ENCODE peak calls at places on chromosomes 12 and 14, in seven cellular contexts. Y is AG04450, G is fibroblast of pulmonary artery, H is GM23248, S is neural progenitor cell, F is psoas muscle, O is astrocyte of the spinal cord. R is an unnamed sample.

GRCh38 chr12:70353780-70354640 is 12.1 kb upstream of the KCNMB4 start:
- DNase-seq in Y (no peak), G (no peak), H (no peak), S (no peak), F (no peak), O (no peak), R (no peak)

GRCh38 chr12:57224973-57225679 is 4.4 kb upstream of the SHMT2 start:
- DNase-seq in Y (no peak), G (no peak), H (peak; percentile 65), S (peak; percentile 81), F (no peak), O (no peak), R (no peak)

GRCh38 chr14:68848253-68848652 is 55.4 kb upstream of the ZFP36L1 start:
- DNase-seq in Y (no peak), G (no peak), H (no peak), S (no peak), F (no peak), O (no peak), R (no peak)

GRCh38 chr14:76761198-76761848 is at the start of gene VASH1:
- DNase-seq in Y (peak; percentile 29), G (peak; percentile 76), H (peak; percentile 91), S (peak; percentile 79), F (peak; percentile 82), O (peak; percentile 62), R (no peak)

GRCh38 chr14:76486251-76486743 is 110.4 kb downstream of the ESRRB start:
- DNase-seq in Y (no peak), G (no peak), H (no peak), S (no peak), F (peak; percentile 60), O (no peak), R (no peak)

GRCh38 chr14:95048771-95049312 is 108.5 kb downstream of the DICER1 start:
- DNase-seq in Y (no peak), G (no peak), H (no peak), S (no peak), F (no peak), O (no peak), R (peak; percentile 37)

GRCh38 chr12:113149361-113150150 is at the start of gene CFAP73:
- DNase-seq in Y (peak; percentile 52), G (peak; percentile 85), H (peak; percentile 90), S (peak; percentile 96), F (no peak), O (peak; percentile 85), R (no peak)

GRCh38 chr12:52992699-52993557 is 13.3 kb upstream of the EIF4B start:
- DNase-seq in Y (no peak), G (peak; percentile 53), H (peak; percentile 67), S (no peak), F (no peak), O (peak; percentile 55), R (no peak)

GRCh38 chr12:31897791-31898503 is 61.3 kb upstream of the RESF1 start:
- DNase-seq in Y (no peak), G (peak; percentile 53), H (peak; percentile 3), S (peak; percentile 29), F (no peak), O (peak; percentile 28), R (no peak)

GRCh38 chr12:6949063-6949594 is 2.0 kb upstream of the PTPN6 start:
- DNase-seq in Y (no peak), G (no peak), H (no peak), S (no peak), F (peak; percentile 54), O (no peak), R (no peak)

GRCh38 chr12:107318554-107318803 is 225.1 kb upstream of the CRY1 start:
- DNase-seq in Y (no peak), G (no peak), H (no peak), S (no peak), F (no peak), O (no peak), R (no peak)

GRCh38 chr14:61866932-61867920 is 105.0 kb downstream of the SNAPC1 start:
- DNase-seq in Y (no peak), G (no peak), H (peak; percentile 4), S (no peak), F (no peak), O (peak; percentile 6), R (no peak)

GRCh38 chr14:81406863-81407262 is 6.7 kb upstream of the STON2 start:
- DNase-seq in Y (no peak), G (peak; percentile 23), H (peak; percentile 62), S (no peak), F (peak; percentile 78), O (peak; percentile 84), R (no peak)

GRCh38 chr12:6606331-6607131 is 648 bp downstream of the CHD4 start:
- DNase-seq in Y (no peak), G (peak; percentile 53), H (peak; percentile 76), S (peak; percentile 56), F (peak; percentile 88), O (peak; percentile 9), R (peak; percentile 51)

DNA sequence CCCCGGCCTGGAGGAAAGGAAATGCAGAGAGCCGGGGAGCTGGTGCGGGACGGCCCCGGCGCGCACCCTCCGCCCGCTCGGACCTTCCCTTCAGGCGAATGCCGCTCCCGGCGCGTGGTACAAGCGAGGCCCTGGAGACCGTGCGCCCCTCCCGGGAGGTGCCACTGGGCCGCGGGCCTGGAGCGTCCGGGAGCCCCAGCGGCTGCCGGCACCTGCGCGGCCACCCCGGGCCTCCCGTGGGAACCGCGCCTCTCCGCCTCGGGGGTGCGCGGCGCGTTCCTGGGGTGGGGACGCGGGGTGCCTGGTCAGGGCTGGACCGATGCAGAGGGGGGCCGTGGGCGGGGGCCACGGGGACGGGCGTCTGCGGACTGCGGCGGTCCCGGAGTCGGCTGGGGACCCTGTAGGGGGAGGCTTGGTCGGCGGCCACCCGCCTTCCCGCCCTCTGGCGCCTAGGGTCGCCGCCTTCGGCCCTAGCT is 518 bp downstream of the PAPLN start:
- DNase-seq in Y (no peak), G (no peak), H (peak; percentile 31), S (peak; percentile 62), F (no peak), O (no peak), R (no peak)
- H3K4me3 ChIP-seq in Y (peak overlapping the region; percentile 40), G (peak overlapping the region; percentile 61), H (peak overlapping the region; percentile 57), S (peak overlapping the region; percentile 71), F (peak overlapping the region; percentile 63), O (peak overlapping the region; percentile 44), R (peak overlapping the region; percentile 64)

GRCh38 chr12:54021006-54021405 is 7.2 kb upstream of the HOXC6 start:
- DNase-seq in Y (no peak), G (no peak), H (peak; percentile 56), S (no peak), F (peak; percentile 56), O (no peak), R (no peak)

GRCh38 chr12:54019111-54019811 is 9.0 kb upstream of the HOXC6 start:
- DNase-seq in Y (no peak), G (no peak), H (peak; percentile 62), S (peak; percentile 51), F (peak; percentile 63), O (no peak), R (no peak)

GRCh38 chr12:54018608-54018984 is 9.6 kb upstream of the HOXC6 start:
- DNase-seq in Y (no peak), G (no peak), H (peak; percentile 76), S (no peak), F (peak; percentile 86), O (no peak), R (no peak)

GRCh38 chr12:54020587-54020969 is 7.7 kb upstream of the HOXC6 start:
- DNase-seq in Y (no peak), G (no peak), H (peak; percentile 50), S (no peak), F (peak; percentile 4), O (no peak), R (no peak)

GRCh38 chr12:54019924-54020586 is 8.2 kb upstream of the HOXC6 start:
- DNase-seq in Y (no peak), G (no peak), H (peak; percentile 85), S (no peak), F (peak; percentile 74), O (no peak), R (no peak)
- H3K4me3 ChIP-seq in Y (no peak overlapping the region), G (no peak overlapping the region), H (peak overlapping the region; percentile 78), S (no peak overlapping the region), F (peak overlapping the region; percentile 77), O (peak overlapping the region; percentile 64), R (peak overlapping the region; percentile 71)

DNA sequence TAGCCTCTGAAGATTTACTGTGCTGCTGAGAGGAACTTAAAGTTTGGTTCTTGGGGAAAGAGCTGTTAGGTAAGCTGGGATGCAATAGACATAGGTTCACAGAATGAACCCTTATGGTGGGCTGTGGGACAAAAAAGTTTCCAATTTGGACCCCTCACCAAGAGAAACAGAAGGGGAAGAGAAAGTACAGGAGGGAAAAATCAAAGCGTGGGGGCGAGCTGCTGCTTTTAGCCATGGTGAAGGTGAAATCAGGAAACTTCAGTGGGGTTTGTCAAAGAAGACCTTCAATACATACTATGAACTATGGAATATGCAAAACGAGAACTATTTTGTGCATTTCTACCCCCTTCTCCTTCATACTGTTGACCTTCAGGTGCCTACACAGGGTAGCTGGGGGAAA is 10.6 kb upstream of the NINJ2 start:
- DNase-seq in Y (no peak), G (no peak), H (no peak), S (no peak), F (no peak), O (no peak), R (no peak)
- H3K4me3 ChIP-seq in Y (no peak overlapping the region), G (no peak overlapping the region), H (no peak overlapping the region), S (no peak overlapping the region), F (no peak overlapping the region), O (no peak overlapping the region), R (no peak overlapping the region)

GRCh38 chr14:50394713-50395112 is 2.0 kb downstream of the CDKL1 start:
- DNase-seq in Y (no peak), G (no peak), H (no peak), S (no peak), F (no peak), O (no peak), R (no peak)
- H3K4me3 ChIP-seq in Y (no peak overlapping the region), G (no peak overlapping the region), H (no peak overlapping the region), S (no peak overlapping the region), F (no peak overlapping the region), O (no peak overlapping the region), R (no peak overlapping the region)

R was measured in ascending aorta.